ENCODE peak calls at places on chromosomes 16 and 17, in five cellular contexts. J, C, I, O and P are unnamed samples.

GRCh38 chr17:83196973-83197880 is 117.8 kb downstream of the METRNL start:
- DNase-seq in I (no peak), C (peak; percentile 65), O (peak; percentile 56), J (no peak), P (no peak)

GRCh38 chr17:38464251-38464722 is 36.0 kb downstream of the ARHGAP23 start:
- DNase-seq in J (no peak), I (no peak), O (no peak), C (peak; percentile 29), P (no peak)

GRCh38 chr17:47265983-47266541 is 12.4 kb downstream of the ITGB3 start:
- DNase-seq in I (no peak), J (peak; percentile 59), C (peak; percentile 85), O (no peak), P (peak; percentile 50)

GRCh38 chr17:68383443-68384321 is 73.6 kb downstream of the WIPI1 start:
- DNase-seq in C (peak; percentile 82), O (no peak), I (no peak), J (peak; percentile 91), P (peak; percentile 96)

GRCh38 chr16:324451-325334 is 27.8 kb downstream of the AXIN1 start:
- DNase-seq in I (peak; percentile 70), J (no peak), C (no peak), O (peak; percentile 90), P (peak; percentile 18)

GRCh38 chr16:69796285-69797118 is 34.4 kb downstream of the WWP2 start:
- DNase-seq in I (peak; percentile 77), O (no peak), J (peak; percentile 47), C (peak; percentile 79), P (peak; percentile 88)

GRCh38 chr16:29009050-29009837 is 24.4 kb downstream of the LAT start:
- DNase-seq in I (no peak), J (no peak), O (no peak), C (no peak), P (no peak)

GRCh38 chr16:18983565-18984424 is at the start of gene TMC7:
- DNase-seq in O (peak; percentile 76), I (peak; percentile 32), C (peak; percentile 89), J (peak; percentile 83), P (peak; percentile 80)

GRCh38 chr17:69093279-69093789 is 32.6 kb upstream of the ABCA9 start:
- DNase-seq in C (no peak), J (no peak), I (no peak), O (no peak), P (peak; percentile 43)

GRCh38 chr16:58628845-58629680 is 563 bp downstream of the CNOT1 start:
- DNase-seq in I (peak; percentile 79), C (peak; percentile 32), J (no peak), O (peak; percentile 94), P (peak; percentile 26)

GRCh38 chr16:83983491-83983890 is 15.4 kb downstream of the NECAB2 start:
- DNase-seq in I (no peak), J (peak; percentile 15), O (no peak), C (no peak), P (no peak)
- TF ChIP-seq CTCF in I (no peak), J (no peak), O (no peak), C (no peak), P (no peak)

GRCh38 chr16:88702364-88703210 is 3.6 kb downstream of the RNF166 start:
- DNase-seq in I (no peak), C (no peak), O (peak; percentile 86), J (no peak), P (no peak)
- H3K4me3 ChIP-seq in I (peak overlapping the region; percentile 70), C (no peak overlapping the region), O (peak overlapping the region; percentile 43), J (no peak overlapping the region), P (no peak overlapping the region)

GRCh38 chr17:30376621-30377452 is 1.9 kb upstream of the CPD start:
- DNase-seq in O (no peak), C (peak; percentile 85), I (peak; percentile 84), J (peak; percentile 57), P (peak; percentile 97)

GRCh38 chr17:30369995-30370394 is 8.7 kb upstream of the CPD start:
- DNase-seq in C (no peak), J (no peak), O (no peak), I (no peak), P (no peak)

GRCh38 chr17:30375661-30376060 is 3.1 kb upstream of the CPD start:
- DNase-seq in J (no peak), O (no peak), C (no peak), I (no peak), P (peak; percentile 32)

GRCh38 chr17:30368896-30369720 is 9.6 kb upstream of the CPD start:
- DNase-seq in C (no peak), I (no peak), O (no peak), J (no peak), P (no peak)

GRCh38 chr17:30372755-30373154 is 6.0 kb upstream of the CPD start:
- DNase-seq in I (no peak), J (no peak), O (no peak), C (no peak), P (no peak)
- TF ChIP-seq CTCF in I (no peak), J (peak; percentile 13), O (no peak), C (no peak), P (peak; percentile 10)

GRCh38 chr17:28380572-28380907 is 9.0 kb downstream of the SARM1 start:
- DNase-seq in J (no peak), O (no peak), C (no peak), I (no peak), P (no peak)

GRCh38 chr17:28379814-28380571 is 8.5 kb downstream of the SARM1 start:
- DNase-seq in O (no peak), C (no peak), I (no peak), J (no peak), P (peak; percentile 26)

GRCh38 chr17:28385037-28385797 is 13.7 kb downstream of the SARM1 start:
- DNase-seq in C (no peak), O (peak; percentile 84), I (no peak), J (no peak), P (no peak)

GRCh38 chr17:28384281-28385036 is 13.0 kb downstream of the SARM1 start:
- DNase-seq in I (no peak), O (peak; percentile 90), J (no peak), C (no peak), P (no peak)

DNA sequence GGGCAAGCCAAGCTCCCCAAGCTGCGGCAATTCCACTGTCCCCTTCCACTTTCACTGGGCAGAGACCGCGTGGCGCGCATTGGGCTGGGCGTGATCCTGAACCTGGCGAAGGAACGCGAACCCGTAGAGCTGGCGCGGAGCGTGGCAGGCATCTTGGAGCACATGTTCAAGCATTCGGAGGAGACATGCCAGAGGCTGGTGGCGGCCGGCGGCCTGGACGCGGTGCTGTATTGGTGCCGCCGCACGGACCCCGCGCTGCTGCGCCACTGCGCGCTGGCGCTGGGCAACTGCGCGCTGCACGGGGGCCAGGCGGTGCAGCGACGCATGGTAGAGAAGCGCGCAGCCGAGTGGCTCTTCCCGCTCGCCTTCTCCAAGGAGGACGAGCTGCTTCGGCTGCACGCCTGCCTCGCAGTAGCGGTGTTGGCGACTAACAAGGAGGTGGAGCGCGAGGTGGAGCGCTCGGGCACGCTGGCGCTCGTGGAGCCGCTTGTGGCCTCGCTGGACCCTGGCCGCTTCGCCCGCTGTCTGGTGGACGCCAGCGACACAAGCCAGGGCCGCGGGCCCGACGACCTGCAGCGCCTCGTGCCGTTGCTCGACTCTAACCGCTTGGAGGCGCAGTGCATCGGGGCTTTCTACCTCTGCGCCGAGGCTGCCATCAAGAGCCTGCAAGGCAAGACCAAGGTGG is 9.8 kb downstream of the SARM1 start:
- DNase-seq in O (no peak), I (no peak), C (no peak), J (no peak), P (peak; percentile 14)
- H3K4me3 ChIP-seq in O (no peak overlapping the region), I (no peak overlapping the region), C (no peak overlapping the region), J (no peak overlapping the region), P (no peak overlapping the region)